ENCODE peak calls at places on chromosomes 13 and 19, in eight cellular contexts. W, X, H, J, S, L, K and P are unnamed samples.

GRCh38 chr19:1271528-1272422 is 2.6 kb downstream of the CIRBP start:
- DNase-seq in W (no peak), X (no peak), H (peak), J (no peak), S (no peak), L (no peak), K (peak), P (no peak)

GRCh38 chr13:91813255-91813654 is 414.8 kb downstream of the GPC5 start:
- DNase-seq in W (no peak), X (no peak), H (no peak), J (no peak), S (no peak), L (no peak), K (no peak), P (no peak)

GRCh38 chr19:35136231-35136630 is 1.4 kb upstream of the LGI4 start:
- DNase-seq in W (no peak), X (no peak), H (no peak), J (no peak), S (no peak), L (no peak), K (no peak), P (no peak)

GRCh38 chr19:42351079-42351735 is 25.8 kb downstream of the MEGF8 start:
- DNase-seq in W (no peak), X (no peak), H (no peak), J (no peak), S (no peak), L (no peak), K (no peak), P (no peak)

GRCh38 chr19:44737238-44738160 is 11.0 kb upstream of the BCL3 start:
- DNase-seq in W (peak), X (peak), H (peak), J (no peak), S (peak), L (peak), K (peak), P (no peak)

GRCh38 chr19:15180451-15181390 is 20.1 kb downstream of the NOTCH3 start:
- DNase-seq in W (no peak), X (peak), H (no peak), J (no peak), S (no peak), L (no peak), K (no peak), P (no peak)

GRCh38 chr13:107035778-107036177 is 467.8 kb upstream of the ARGLU1 start:
- DNase-seq in W (no peak), X (no peak), H (no peak), J (no peak), S (peak), L (no peak), K (no peak), P (no peak)

GRCh38 chr19:51000426-51000825 is 978 bp downstream of the KLK8 start:
- DNase-seq in W (no peak), X (no peak), H (no peak), J (no peak), S (no peak), L (no peak), K (no peak), P (no peak)

GRCh38 chr19:1173160-1173844 is 766 bp downstream of the SBNO2 start:
- DNase-seq in W (no peak), X (no peak), H (peak), J (no peak), S (no peak), L (no peak), K (peak), P (no peak)

GRCh38 chr19:6887326-6887725 is at the start of gene ADGRE1:
- DNase-seq in W (no peak), X (peak), H (no peak), J (no peak), S (no peak), L (no peak), K (no peak), P (no peak)
- TF ChIP-seq CTCF in W (no peak), X (no peak), H (no peak), J (no peak), S (no peak), L (no peak), K (no peak), P (no peak)

DNA sequence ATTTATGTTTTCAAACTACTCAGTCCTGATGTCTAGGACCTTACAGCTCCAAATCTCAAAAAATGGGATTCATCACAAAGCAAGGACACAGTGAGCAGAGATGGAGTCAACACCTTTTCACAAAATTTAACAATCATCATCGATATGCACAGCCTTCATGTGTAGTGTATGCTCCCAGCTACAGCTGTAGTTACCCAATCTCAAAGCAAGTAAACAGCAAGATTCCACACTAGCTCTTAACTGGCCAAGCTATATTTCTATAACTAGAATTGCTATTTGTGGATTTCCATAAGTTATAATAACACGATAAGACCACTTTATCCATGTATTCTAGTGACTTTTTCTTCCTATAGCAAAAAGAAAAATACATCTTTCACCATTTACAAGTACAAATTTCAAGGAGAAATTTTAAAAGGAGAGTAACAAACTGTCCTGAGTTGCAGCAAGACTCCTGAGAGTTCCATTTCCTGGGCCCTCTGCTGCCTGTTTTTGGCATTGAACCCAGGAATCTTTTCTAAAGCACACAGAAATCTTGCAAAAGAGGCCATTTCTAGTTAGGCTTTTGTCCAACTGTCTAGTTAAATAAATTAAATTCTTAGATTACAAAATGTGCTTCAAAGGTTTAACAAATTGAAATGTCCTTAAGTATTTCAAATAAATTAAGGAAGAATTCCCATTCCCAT is 460.6 kb downstream of the FGF14 start:
- DNase-seq in W (peak), X (no peak), H (no peak), J (no peak), S (peak), L (no peak), K (no peak), P (no peak)
- TF ChIP-seq CTCF in W (peak), X (no peak), H (no peak), J (no peak), S (peak), L (peak), K (peak), P (peak)

GRCh38 chr19:6270076-6270745 is 9.6 kb downstream of the MLLT1 start:
- DNase-seq in W (no peak), X (no peak), H (peak), J (no peak), S (no peak), L (no peak), K (peak), P (no peak)

GRCh38 chr19:6272411-6272791 is 7.4 kb downstream of the MLLT1 start:
- DNase-seq in W (peak), X (no peak), H (no peak), J (no peak), S (no peak), L (no peak), K (no peak), P (no peak)

GRCh38 chr19:6271721-6272410 is 7.9 kb downstream of the MLLT1 start:
- DNase-seq in W (peak), X (peak), H (peak), J (no peak), S (peak), L (peak), K (peak), P (no peak)

GRCh38 chr19:6270822-6271221 is 9.0 kb downstream of the MLLT1 start:
- DNase-seq in W (no peak), X (no peak), H (no peak), J (no peak), S (no peak), L (no peak), K (no peak), P (no peak)

GRCh38 chr19:6271251-6271650 is 8.5 kb downstream of the MLLT1 start:
- DNase-seq in W (peak), X (no peak), H (peak), J (no peak), S (peak), L (no peak), K (no peak), P (no peak)
- TF ChIP-seq CTCF in W (peak), X (no peak), H (no peak), J (no peak), S (peak), L (peak), K (no peak), P (no peak)

GRCh38 chr13:94798738-94799137 is 86.4 kb upstream of the SOX21 start:
- DNase-seq in W (no peak), X (no peak), H (no peak), J (no peak), S (no peak), L (no peak), K (no peak), P (no peak)

GRCh38 chr13:94795292-94795691 is 82.9 kb upstream of the SOX21 start:
- DNase-seq in W (no peak), X (no peak), H (no peak), J (no peak), S (no peak), L (no peak), K (no peak), P (no peak)

GRCh38 chr13:94799330-94799729 is 87.0 kb upstream of the SOX21 start:
- DNase-seq in W (no peak), X (no peak), H (no peak), J (no peak), S (no peak), L (no peak), K (no peak), P (no peak)

DNA sequence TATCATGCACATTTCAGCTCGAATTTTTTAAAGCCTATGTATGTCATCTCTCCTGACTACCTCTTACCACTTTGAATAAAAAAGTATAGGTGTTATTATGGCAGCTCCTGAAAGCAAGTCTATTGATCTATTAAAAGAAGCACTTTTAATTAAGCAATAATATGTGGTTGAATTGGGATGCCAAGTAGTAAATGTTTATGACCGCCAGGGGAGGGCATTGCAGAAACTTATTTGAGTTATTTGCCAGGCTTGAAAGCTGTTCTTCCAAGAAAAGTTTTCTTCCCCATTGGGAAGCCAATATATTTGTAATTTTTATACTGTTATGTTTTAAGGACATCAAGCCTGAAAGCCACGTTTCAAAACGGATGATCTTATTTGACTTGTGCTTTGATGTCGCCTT is 88.1 kb upstream of the SOX21 start:
- DNase-seq in W (no peak), X (no peak), H (no peak), J (no peak), S (no peak), L (peak), K (no peak), P (no peak)
- TF ChIP-seq CTCF in W (no peak), X (no peak), H (no peak), J (peak), S (no peak), L (peak), K (no peak), P (no peak)

DNA sequence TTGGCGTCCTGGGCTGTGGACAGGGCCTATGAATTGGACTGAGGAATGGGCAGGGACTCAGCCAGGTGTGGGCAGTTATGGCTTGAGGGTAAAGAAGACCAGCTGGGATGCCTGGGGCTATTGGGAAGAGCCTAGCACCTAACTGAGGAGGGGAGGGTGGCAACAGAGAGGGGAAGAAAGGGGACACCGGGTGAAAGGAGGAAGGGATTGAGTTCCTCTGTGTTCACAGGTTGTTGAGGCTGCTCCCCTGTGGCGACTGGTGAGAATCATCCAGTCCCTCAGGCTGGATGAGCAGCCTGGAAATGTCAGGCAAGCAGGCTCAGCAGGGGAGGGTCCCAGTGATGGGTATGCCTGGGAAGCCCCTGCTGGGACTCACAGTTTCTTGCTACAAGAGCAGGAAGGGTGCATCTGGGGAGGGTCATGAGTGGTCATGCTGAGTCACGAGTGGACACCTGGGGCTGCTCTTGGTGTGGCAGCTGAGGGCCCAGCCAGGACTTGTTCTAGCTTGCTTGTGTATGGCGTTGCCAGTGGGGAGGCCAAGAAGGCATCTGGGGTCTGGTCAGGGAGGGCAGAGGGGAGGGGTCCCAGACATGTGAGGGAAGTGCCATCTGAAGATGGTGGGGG is 1.4 kb downstream of the ZNF324 start:
- DNase-seq in W (no peak), X (no peak), H (no peak), J (no peak), S (no peak), L (no peak), K (no peak), P (no peak)
- TF ChIP-seq CTCF in W (no peak), X (no peak), H (no peak), J (no peak), S (no peak), L (no peak), K (no peak), P (no peak)

GRCh38 chr13:28754698-28755545 is 36.2 kb upstream of the SLC46A3 start:
- DNase-seq in W (no peak), X (peak), H (no peak), J (no peak), S (peak), L (no peak), K (peak), P (no peak)

GRCh38 chr13:28751210-28751935 is 32.6 kb upstream of the SLC46A3 start:
- DNase-seq in W (no peak), X (no peak), H (no peak), J (no peak), S (peak), L (no peak), K (no peak), P (no peak)

GRCh38 chr13:28755546-28755870 is 36.7 kb upstream of the SLC46A3 start:
- DNase-seq in W (peak), X (no peak), H (no peak), J (no peak), S (no peak), L (peak), K (no peak), P (no peak)

GRCh38 chr13:28753946-28754345 is 35.2 kb upstream of the SLC46A3 start:
- DNase-seq in W (no peak), X (no peak), H (no peak), J (no peak), S (peak), L (no peak), K (no peak), P (no peak)

DNA sequence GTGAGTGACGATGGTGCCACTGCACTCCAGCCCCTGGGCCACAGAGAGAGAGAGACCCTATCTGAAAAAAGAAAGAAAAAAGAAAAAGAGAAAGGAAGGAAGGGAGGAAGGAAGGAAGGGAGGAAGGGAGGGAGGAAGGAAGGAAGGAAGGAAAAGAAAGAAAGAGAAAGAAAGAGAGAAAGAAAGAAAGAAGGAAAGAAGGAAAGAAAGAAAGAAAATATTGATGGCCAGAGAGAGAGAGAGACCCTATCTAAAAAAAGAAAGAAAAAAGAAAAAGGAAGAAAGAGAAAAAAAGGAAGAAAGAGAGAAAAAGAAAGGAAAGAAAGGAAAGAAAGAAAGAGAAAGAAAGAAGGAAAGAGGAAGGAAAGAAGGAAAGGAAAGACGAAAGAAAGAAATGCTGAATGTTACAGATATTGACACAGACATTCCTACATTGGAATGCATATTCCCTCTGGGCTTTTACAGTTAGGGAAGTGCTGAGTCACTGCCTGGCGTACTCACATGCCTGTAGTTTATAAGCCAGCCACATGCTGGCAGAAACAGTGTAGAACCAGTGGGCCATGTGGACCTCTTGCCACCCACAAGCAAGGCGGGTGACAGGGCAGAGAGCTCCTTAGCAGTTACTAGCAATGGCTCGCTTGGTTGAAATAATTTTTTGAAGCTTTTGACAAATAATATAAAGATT is 34.6 kb upstream of the SLC46A3 start:
- DNase-seq in W (peak), X (peak), H (no peak), J (no peak), S (peak), L (peak), K (peak), P (no peak)
- TF ChIP-seq CTCF in W (no peak), X (no peak), H (no peak), J (peak), S (no peak), L (no peak), K (no peak), P (no peak)

DNA sequence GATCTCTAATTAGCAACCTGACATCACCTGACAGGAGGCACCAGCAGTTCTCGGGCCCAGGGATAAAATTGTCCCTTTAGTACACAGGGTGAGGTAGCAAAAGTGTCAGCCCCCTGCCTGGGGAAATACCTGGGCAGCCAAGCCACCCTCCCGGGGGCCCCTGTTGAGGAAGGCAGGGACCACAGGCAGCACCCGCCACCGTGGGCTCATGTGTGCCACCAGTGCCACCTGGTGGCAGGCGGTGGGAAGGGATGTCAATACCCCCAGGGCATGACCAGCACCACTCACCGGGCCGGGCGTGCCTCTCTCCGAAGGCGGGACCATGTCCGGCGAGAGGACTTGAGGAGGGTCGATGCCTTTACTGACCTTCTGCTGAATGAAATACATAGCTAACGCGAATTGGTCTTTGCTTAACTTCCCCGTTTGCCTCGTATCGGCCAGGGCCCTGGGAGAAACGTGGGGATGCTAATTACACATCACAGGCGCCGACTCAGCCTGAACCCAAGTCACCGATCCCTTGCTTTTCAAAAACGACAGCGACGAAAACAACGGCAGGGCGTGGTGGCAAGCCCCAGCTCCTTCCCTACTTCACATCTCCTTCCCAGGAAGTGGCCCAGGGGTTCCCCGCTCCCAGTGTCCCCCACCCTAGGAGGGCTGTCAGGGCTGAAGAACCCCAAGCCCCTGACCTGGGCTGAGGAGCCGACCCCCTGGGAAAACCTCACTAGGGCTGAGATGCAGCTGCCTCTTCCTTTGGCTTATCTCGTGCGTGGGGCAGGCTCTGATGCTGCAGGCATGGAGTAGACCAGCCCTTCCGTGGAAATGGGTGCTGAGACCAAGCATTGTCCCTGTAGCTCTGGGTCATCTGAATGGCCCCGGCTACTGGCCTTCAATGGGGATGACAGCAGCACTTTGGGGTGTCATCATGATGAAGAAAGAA is 53.8 kb downstream of the EPS15L1 start:
- DNase-seq in W (peak), X (peak), H (peak), J (no peak), S (peak), L (no peak), K (peak), P (peak)
- TF ChIP-seq CTCF in W (peak), X (peak), H (peak), J (peak), S (peak), L (peak), K (peak), P (peak)